ENCODE peak calls at places on chromosomes 1 and 21, in eight cellular contexts. D, L, T, R, N, Y, J and X are unnamed samples.

GRCh38 chr1:94801919-94802546 is 18.1 kb upstream of the SLC44A3 start:
- DNase-seq in R (no peak), D (no peak), T (peak), J (peak), Y (peak), N (peak), L (peak), X (peak)

GRCh38 chr1:4068076-4068475 is 168.0 kb upstream of the C1orf174 start:
- DNase-seq in N (no peak), L (no peak), J (no peak), Y (no peak), T (no peak), R (no peak), D (no peak), X (no peak)

GRCh38 chr1:212614398-212615091 is 6.0 kb downstream of the ATF3 start:
- DNase-seq in R (no peak), T (no peak), N (no peak), D (no peak), J (no peak), L (no peak), Y (no peak), X (no peak)

GRCh38 chr21:26124421-26124833 is 46.1 kb downstream of the APP start:
- DNase-seq in T (no peak), D (no peak), R (no peak), N (no peak), L (peak), J (no peak), Y (no peak), X (no peak)

GRCh38 chr1:52739699-52740467 is 13.6 kb downstream of the ZYG11B start:
- DNase-seq in J (no peak), R (no peak), D (no peak), L (no peak), T (no peak), Y (no peak), N (no peak), X (no peak)

GRCh38 chr1:172670791-172671190 is 11.9 kb downstream of the FASLG start:
- DNase-seq in N (no peak), J (no peak), D (no peak), Y (no peak), L (no peak), T (no peak), R (no peak), X (no peak)

GRCh38 chr1:15288173-15288926 is 41.3 kb downstream of the FHAD1 start:
- DNase-seq in D (no peak), Y (no peak), R (no peak), L (no peak), N (no peak), T (no peak), J (no peak), X (no peak)

GRCh38 chr1:21007876-21008275 is 168.8 kb downstream of the EIF4G3 start:
- DNase-seq in D (no peak), R (no peak), J (no peak), N (no peak), L (no peak), T (no peak), Y (no peak), X (no peak)

GRCh38 chr1:112410704-112411103 is 14.7 kb downstream of the CTTNBP2NL start:
- DNase-seq in J (no peak), Y (no peak), R (no peak), L (no peak), N (no peak), T (no peak), D (no peak), X (no peak)

GRCh38 chr1:191963286-191963685 is 195.0 kb upstream of the RGS18 start:
- DNase-seq in T (no peak), R (no peak), L (no peak), J (no peak), Y (peak), N (no peak), D (no peak), X (no peak)

GRCh38 chr1:155086856-155087535 is 8.4 kb downstream of the EFNA3 start:
- DNase-seq in N (no peak), D (no peak), R (no peak), J (no peak), T (no peak), Y (no peak), L (no peak), X (no peak)

GRCh38 chr21:38355992-38356781 is 99.4 kb downstream of the KCNJ15 start:
- DNase-seq in R (peak), Y (peak), T (peak), L (peak), N (peak), D (peak), J (peak), X (peak)

GRCh38 chr1:10472220-10473144 is at the start of gene DFFA:
- DNase-seq in Y (peak), D (peak), L (peak), N (peak), T (peak), J (peak), R (peak), X (peak)

GRCh38 chr1:42736152-42736551 is 3.9 kb downstream of the CLDN19 start:
- DNase-seq in L (no peak), Y (peak), N (no peak), D (no peak), R (peak), T (no peak), J (peak), X (no peak)

GRCh38 chr1:150066838-150067183 is 765 bp upstream of the VPS45 start:
- DNase-seq in D (peak), R (peak), Y (peak), N (peak), J (no peak), T (peak), L (no peak), X (no peak)

GRCh38 chr1:203325004-203325417 is 19.7 kb downstream of the BTG2 start:
- DNase-seq in T (no peak), D (peak), J (no peak), Y (no peak), L (no peak), N (no peak), R (peak), X (peak)

GRCh38 chr1:222817529-222817928 is 2.7 kb downstream of the DISP1 start:
- DNase-seq in L (peak), N (peak), T (no peak), J (peak), Y (no peak), R (no peak), D (no peak), X (no peak)

GRCh38 chr1:204084247-204084772 is 11.4 kb downstream of the SOX13 start:
- DNase-seq in Y (peak), N (no peak), D (no peak), T (no peak), R (no peak), L (no peak), J (no peak), X (peak)

GRCh38 chr1:109913360-109913879 is 2.8 kb downstream of the CSF1 start:
- DNase-seq in T (no peak), D (no peak), L (no peak), N (no peak), R (no peak), Y (no peak), J (no peak), X (no peak)

GRCh38 chr1:204410764-204411450 is 710 bp downstream of the PPP1R15B start:
- DNase-seq in R (peak), T (peak), D (no peak), N (no peak), L (peak), J (peak), Y (peak), X (peak)

GRCh38 chr1:20380616-20381035 is 90.0 kb downstream of the VWA5B1 start:
- DNase-seq in T (no peak), Y (no peak), L (no peak), N (peak), J (no peak), D (no peak), R (no peak), X (peak)

GRCh38 chr1:215637041-215637573 is 70.0 kb downstream of the KCTD3 start:
- DNase-seq in J (no peak), L (no peak), N (no peak), T (no peak), D (no peak), Y (no peak), R (no peak), X (peak)

GRCh38 chr1:38037481-38037939 is 9.1 kb downstream of the POU3F1 start:
- DNase-seq in Y (peak), J (no peak), T (no peak), L (no peak), R (peak), N (no peak), D (no peak), X (no peak)

GRCh38 chr1:151547119-151547899 is 7.2 kb downstream of the TUFT1 start:
- DNase-seq in R (peak), Y (peak), T (no peak), D (no peak), N (peak), L (peak), J (peak), X (no peak)

GRCh38 chr1:212060632-212061472 is 25.3 kb downstream of the DTL start:
- DNase-seq in D (no peak), J (no peak), Y (no peak), L (no peak), R (no peak), T (no peak), N (no peak), X (no peak)

GRCh38 chr1:68111804-68112436 is 61.5 kb upstream of the DIRAS3 start:
- DNase-seq in J (no peak), T (no peak), N (peak), D (no peak), R (no peak), Y (peak), L (peak), X (peak)